ENCODE peak calls at places on chromosomes 11 and 22, in eight cellular contexts. R is heart left ventricle, U is IMR-90, Z is hepatocyte, O is psoas muscle, Q is GM12878, D is RWPE2, G is PC-3. X is an unnamed sample. For H3K4me1, the result is how much of the 10 kb centered on the place peaks cover.

GRCh38 chr11:10325398-10326079 is 20.7 kb downstream of the ADM start:
- DNase-seq in D (no peak), U (peak), Z (no peak), O (no peak), G (peak), Q (no peak), R (no peak), X (no peak)

GRCh38 chr11:68047437-68048290 is 8.8 kb downstream of the TCIRG1 start:
- DNase-seq in O (peak), G (no peak), Z (no peak), U (no peak), Q (no peak), D (no peak), R (peak), X (no peak)

GRCh38 chr11:10453261-10453660 is 1.8 kb upstream of the AMPD3 start:
- DNase-seq in G (peak), R (no peak), Q (no peak), Z (no peak), D (no peak), O (no peak), U (peak), X (no peak)

GRCh38 chr11:12242071-12242672 is 131.8 kb downstream of the MICAL2 start:
- DNase-seq in Q (no peak), R (no peak), U (no peak), D (no peak), Z (no peak), G (no peak), O (no peak), X (no peak)

GRCh38 chr22:27993201-27993635 is 74.2 kb upstream of the PITPNB start:
- DNase-seq in G (no peak), Q (no peak), Z (no peak), D (no peak), U (no peak), O (no peak), R (no peak), X (no peak)

GRCh38 chr11:128705124-128705920 is 11.4 kb downstream of the FLI1 start:
- DNase-seq in Z (no peak), R (no peak), Q (no peak), G (no peak), U (no peak), D (no peak), O (no peak), X (no peak)

GRCh38 chr11:4072668-4073285 is 21.8 kb upstream of the RRM1 start:
- DNase-seq in U (peak), Q (peak), D (no peak), O (no peak), Z (peak), G (peak), R (peak), X (no peak)

GRCh38 chr11:34754171-34754823 is 133.4 kb downstream of the EHF start:
- DNase-seq in U (no peak), Z (no peak), Q (no peak), R (no peak), O (no peak), D (no peak), G (no peak), X (no peak)

GRCh38 chr22:36982136-36982535 is 37.1 kb downstream of the TST start:
- DNase-seq in R (no peak), Z (no peak), Q (no peak), U (no peak), D (no peak), G (no peak), O (no peak), X (no peak)

GRCh38 chr11:35393093-35393492 is 26.3 kb downstream of the SLC1A2 start:
- DNase-seq in D (no peak), R (no peak), Z (no peak), O (no peak), G (no peak), Q (no peak), U (peak), X (no peak)

GRCh38 chr22:38218661-38219331 is 17.0 kb downstream of the MAFF start:
- DNase-seq in U (peak), D (peak), O (peak), Z (peak), Q (no peak), G (peak), R (peak), X (peak)

GRCh38 chr11:73004088-73004487 is 138.0 kb downstream of the FCHSD2 start:
- DNase-seq in O (no peak), R (no peak), D (no peak), U (no peak), G (no peak), Q (no peak), Z (no peak), X (no peak)

GRCh38 chr11:69434341-69434960 is 47.0 kb upstream of the LINC01488 start:
- DNase-seq in R (no peak), O (peak), G (no peak), Q (no peak), D (no peak), Z (no peak), U (no peak), X (peak)

GRCh38 chr11:73167555-73167954 is 25.4 kb upstream of the FCHSD2 start:
- DNase-seq in Z (no peak), O (no peak), R (no peak), Q (no peak), G (no peak), U (no peak), D (no peak), X (no peak)

GRCh38 chr11:32219320-32219719 is 128.4 kb downstream of the RCN1 start:
- DNase-seq in Z (no peak), U (no peak), Q (no peak), R (no peak), O (no peak), G (no peak), D (no peak), X (no peak)

GRCh38 chr11:77146261-77147035 is 18.4 kb downstream of the MYO7A start:
- DNase-seq in G (no peak), D (no peak), Q (no peak), O (peak), U (no peak), R (no peak), Z (no peak), X (no peak)
- H3K4me1 ChIP-seq in G (under half), D (under half), Q (under half), O (under half), U (under half), R (under half), Z (under half), X (under half)

GRCh38 chr22:21018314-21018713 is 3.3 kb downstream of the P2RX6 start:
- DNase-seq in R (no peak), Q (no peak), G (no peak), D (no peak), U (no peak), Z (no peak), O (peak), X (no peak)

GRCh38 chr22:21022955-21023614 is 8.1 kb downstream of the P2RX6 start:
- DNase-seq in O (no peak), R (no peak), G (no peak), U (no peak), Z (no peak), D (no peak), Q (no peak), X (no peak)

GRCh38 chr22:21016644-21017420 is 1.9 kb downstream of the P2RX6 start:
- DNase-seq in Z (no peak), G (no peak), Q (no peak), O (peak), R (no peak), U (no peak), D (no peak), X (no peak)

GRCh38 chr22:21022507-21022906 is 7.5 kb downstream of the P2RX6 start:
- DNase-seq in Q (no peak), R (no peak), Z (no peak), D (no peak), U (no peak), G (no peak), O (no peak), X (no peak)

GRCh38 chr22:21020802-21021429 is 6.0 kb downstream of the P2RX6 start:
- DNase-seq in O (peak), D (no peak), G (peak), R (no peak), Q (no peak), U (no peak), Z (no peak), X (no peak)
- TF ChIP-seq CTCF in O (peak), D (peak), G (peak), R (no peak), Q (peak), U (peak), Z (peak), X (peak)

DNA sequence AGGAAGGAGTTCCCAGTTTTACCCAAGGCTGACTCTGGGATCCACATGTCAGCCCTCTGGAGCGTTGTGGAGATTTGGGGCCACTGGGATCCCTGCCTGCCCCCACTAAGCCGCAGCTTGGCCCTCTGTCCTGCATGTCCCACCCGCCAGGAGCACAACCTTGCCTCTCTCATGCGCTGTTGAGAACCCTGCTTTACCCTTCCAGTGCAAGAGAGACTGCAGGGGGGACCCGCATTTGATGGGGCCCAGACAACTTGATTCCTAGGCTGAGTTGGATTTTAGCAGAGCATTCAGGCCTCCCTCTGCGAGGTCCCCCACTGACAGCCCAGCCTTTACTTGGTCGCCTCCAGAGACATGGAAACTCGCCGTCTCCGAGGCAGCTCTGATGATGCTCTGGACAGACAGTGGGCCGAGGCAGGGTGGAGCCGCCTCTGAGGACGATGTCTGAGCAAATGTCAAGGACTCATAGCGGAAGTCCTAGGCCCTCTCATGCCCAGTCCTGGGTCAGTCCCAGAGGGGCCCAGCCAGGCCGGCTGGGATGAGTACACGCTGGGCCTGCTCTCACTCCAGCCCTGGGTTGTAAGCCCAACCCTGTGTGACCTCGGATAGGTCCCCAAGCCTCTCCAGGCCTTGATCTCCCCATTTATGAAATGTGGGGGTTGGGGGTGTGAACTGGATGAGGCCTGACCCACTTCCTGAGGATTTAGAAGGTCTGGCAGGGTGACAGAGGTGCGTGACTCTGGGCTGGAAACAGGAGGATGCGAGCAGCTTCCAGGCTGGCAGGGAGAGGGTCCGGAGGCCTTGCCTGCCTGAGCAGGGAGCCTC is 590 bp downstream of the CD5 start:
- DNase-seq in D (no peak), Q (no peak), G (no peak), Z (no peak), R (no peak), U (no peak), O (no peak), X (no peak)
- H3K4me1 ChIP-seq in D (under half), Q (under half), G (under half), Z (under half), R (under half), U (under half), O (under half), X (under half)

GRCh38 chr11:117239295-117239694 is 6.8 kb downstream of the RNF214 start:
- DNase-seq in R (no peak), D (no peak), U (peak), Z (peak), O (no peak), Q (no peak), G (peak), X (no peak)
- TF ChIP-seq CTCF in R (no peak), D (peak), U (peak), Z (peak), O (no peak), Q (no peak), G (peak), X (no peak)

GRCh38 chr11:43987384-43988039 is 45.1 kb downstream of the C11orf96 start:
- DNase-seq in Q (no peak), G (peak), U (peak), R (peak), Z (peak), D (no peak), O (peak), X (peak)
- H3K4me1 ChIP-seq in Q (under half), G (under half), U (under half), R (half or more), Z (under half), D (under half), O (under half), X (half or more)